ENCODE peak calls at places on chromosome X, in four cellular contexts. R is activated T-cell treated with anti-CD3 and anti-CD28 coated beads for 1 hour, K is upper lobe of right lung, I is nephron progenitor cell. G is an unnamed sample.

GRCh38 chrX:31423575-31424284 is 351.9 kb upstream of the FTHL17 start:
- DNase-seq in R (no peak), K (no peak), I (peak), G (no peak)

GRCh38 chrX:13597928-13598327 is 28.5 kb downstream of the EGFL6 start:
- DNase-seq in R (no peak), K (no peak), I (no peak), G (no peak)

GRCh38 chrX:121245763-121246162 is 198.4 kb downstream of the GLUD2 start:
- DNase-seq in R (no peak), K (no peak), I (no peak), G (no peak)

GRCh38 chrX:141857479-141857878 is 19.4 kb downstream of the MAGEC3 start:
- DNase-seq in R (no peak), K (no peak), I (no peak), G (no peak)

GRCh38 chrX:56790778-56791177 is 61.7 kb downstream of the NBDY start:
- DNase-seq in R (no peak), K (peak), I (no peak), G (no peak)

GRCh38 chrX:98357146-98357545 is 1473.4 kb downstream of the RPA4 start:
- DNase-seq in R (no peak), K (no peak), I (no peak), G (no peak)

GRCh38 chrX:122622800-122623199 is 561.3 kb upstream of the GRIA3 start:
- DNase-seq in R (no peak), K (no peak), I (no peak), G (no peak)

GRCh38 chrX:12162420-12162819 is 24.1 kb downstream of the FRMPD4 start:
- DNase-seq in R (no peak), K (no peak), I (no peak), G (no peak)

GRCh38 chrX:57282568-57282967 is 3.9 kb upstream of the FAAH2 start:
- DNase-seq in R (no peak), K (no peak), I (no peak), G (no peak)

GRCh38 chrX:130085551-130085986 is 24.7 kb downstream of the ELF4 start:
- DNase-seq in R (no peak), K (no peak), I (no peak), G (no peak)

GRCh38 chrX:127708155-127708554 is 344.0 kb downstream of the ACTRT1 start:
- DNase-seq in R (no peak), K (no peak), I (no peak), G (no peak)

GRCh38 chrX:149570668-149571067 is 16.6 kb downstream of the MAGEA9B start:
- DNase-seq in R (no peak), K (no peak), I (no peak), G (no peak)

GRCh38 chrX:115958687-115959359 is 211.7 kb upstream of the AGTR2 start:
- DNase-seq in R (no peak), K (no peak), I (no peak), G (no peak)

GRCh38 chrX:153945956-153946909 is 1.8 kb upstream of the RENBP start:
- DNase-seq in R (no peak), K (no peak), I (no peak), G (no peak)

GRCh38 chrX:153411255-153411987 is at the start of gene ZFP92:
- DNase-seq in R (no peak), K (peak), I (peak), G (peak)

GRCh38 chrX:35244796-35245508 is 302.4 kb downstream of the FAM47B start:
- DNase-seq in R (no peak), K (no peak), I (no peak), G (no peak)

GRCh38 chrX:72169008-72169728 is 12.4 kb upstream of the PIN4 start:
- DNase-seq in R (no peak), K (no peak), I (no peak), G (no peak)

GRCh38 chrX:51598899-51599298 is 19.8 kb downstream of the CENPVL3 start:
- DNase-seq in R (no peak), K (no peak), I (no peak), G (no peak)

GRCh38 chrX:113929004-113929403 is 654.9 kb upstream of the HTR2C start:
- DNase-seq in R (no peak), K (no peak), I (peak), G (no peak)

GRCh38 chrX:116862340-116862739 is 399.6 kb upstream of the CT83 start:
- DNase-seq in R (no peak), K (no peak), I (no peak), G (no peak)

GRCh38 chrX:12894074-12894691 is 12.2 kb upstream of the TLR8 start:
- DNase-seq in R (peak), K (no peak), I (peak), G (peak)

GRCh38 chrX:39855748-39856129 is 242.0 kb downstream of the BCOR start:
- DNase-seq in R (peak), K (no peak), I (no peak), G (no peak)

GRCh38 chrX:15956684-15957083 is 102.1 kb upstream of the AP1S2 start:
- DNase-seq in R (no peak), K (no peak), I (no peak), G (no peak)

GRCh38 chrX:40103565-40104323 is 6.0 kb upstream of the BCOR start:
- DNase-seq in R (no peak), K (no peak), I (no peak), G (no peak)

GRCh38 chrX:7950865-7951264 is 23.7 kb upstream of the PNPLA4 start:
- DNase-seq in R (no peak), K (no peak), I (no peak), G (no peak)

GRCh38 chrX:70219938-70220764 is 14.3 kb upstream of the AWAT1 start:
- DNase-seq in R (no peak), K (no peak), I (no peak), G (no peak)

GRCh38 chrX:134377537-134377936 is 82.4 kb upstream of the HPRT1 start:
- DNase-seq in R (no peak), K (no peak), I (peak), G (no peak)

GRCh38 chrX:124028177-124028576 is 66.7 kb downstream of the STAG2 start:
- DNase-seq in R (no peak), K (no peak), I (no peak), G (no peak)

GRCh38 chrX:51420610-51421009 is 75.8 kb downstream of the NUDT11 start:
- DNase-seq in R (peak), K (no peak), I (peak), G (no peak)

GRCh38 chrX:103607385-103608304 is at the start of gene TCEAL3:
- DNase-seq in R (peak), K (peak), I (peak), G (peak)

GRCh38 chrX:150887906-150888465 is 10.5 kb downstream of the CD99L2 start:
- DNase-seq in R (no peak), K (no peak), I (no peak), G (no peak)

GRCh38 chrX:68571292-68572256 is 72.7 kb downstream of the YIPF6 start:
- DNase-seq in R (no peak), K (no peak), I (no peak), G (no peak)

G was measured in lower lobe of right lung.